ENCODE peak calls at places on chromosome 6, in seven cellular contexts. B is naive thymus-derived CD8-positive, alpha-beta T cell; E is foreskin keratinocyte; F is T-helper 17 cell; V is IMR-90; N is stimulated activated naive CD8-positive, alpha-beta T cell treated with anti-CD3 and anti-CD28 coated beads, Interleukin-15, Interleukin-2, amounts not matched to agents 100 U/mL and 50 U/mL, for 24 hours; P is Right ventricle myocardium superior. A is an unnamed sample.

GRCh38 chr6:150813319-150813992 is 52.0 kb upstream of the MTHFD1L start:
- ATAC-seq in F (peak), N (peak), B (no peak), V (no peak), E (peak), P (peak), A (no peak)

GRCh38 chr6:56524891-56525703 is 117.6 kb downstream of the DST start:
- ATAC-seq in E (peak), P (peak), N (no peak), F (no peak), V (peak), B (no peak), A (peak)

GRCh38 chr6:45548657-45549515 is 171.2 kb upstream of the SUPT3H start:
- ATAC-seq in P (no peak), B (no peak), N (peak), F (peak), V (peak), E (no peak), A (no peak)

GRCh38 chr6:157385482-157385881 is 4.5 kb downstream of the ZDHHC14 start:
- ATAC-seq in N (peak), E (no peak), V (no peak), P (no peak), F (no peak), B (no peak), A (no peak)

GRCh38 chr6:71367763-71368162 is 79.2 kb downstream of the OGFRL1 start:
- ATAC-seq in B (no peak), V (no peak), F (no peak), N (no peak), E (peak), P (no peak), A (no peak)

GRCh38 chr6:105388392-105388791 is 14.5 kb downstream of the PREP start:
- ATAC-seq in E (no peak), V (no peak), B (no peak), P (no peak), N (no peak), F (no peak), A (no peak)

GRCh38 chr6:166003569-166003968 is 164.1 kb downstream of the TBXT start:
- ATAC-seq in E (no peak), V (no peak), P (no peak), F (no peak), B (no peak), N (no peak), A (no peak)

GRCh38 chr6:56751604-56752003 is 108.9 kb upstream of the DST start:
- ATAC-seq in P (no peak), V (no peak), F (no peak), E (no peak), N (no peak), B (no peak), A (no peak)

GRCh38 chr6:34809914-34810882 is 18.3 kb downstream of the BLTP3A start:
- ATAC-seq in B (no peak), V (peak), N (no peak), E (no peak), P (no peak), F (no peak), A (no peak)

GRCh38 chr6:131062245-131063027 is 609 bp downstream of the EPB41L2 start:
- ATAC-seq in F (peak), V (peak), N (peak), P (peak), B (peak), E (peak), A (peak)